ENCODE peak calls at places on chromosomes 4 and X, in four cellular contexts. One of them, this sample, is unnamed.

GRCh38 chr4:40672528-40673522 is 43.2 kb upstream of the RBM47 start:
- DNase-seq in WTC11: peak
- DNase-seq in HepG2: peak
- DNase-seq in K562: peak
- DNase-seq in this sample: no peak

GRCh38 chr4:140103676-140104075 is 50.3 kb downstream of the MAML3 start:
- DNase-seq in WTC11: no peak
- DNase-seq in HepG2: no peak
- DNase-seq in K562: no peak
- DNase-seq in this sample: no peak

GRCh38 chrX:46575991-46576392 is 2.4 kb downstream of the CHST7 start:
- DNase-seq in WTC11: no peak
- DNase-seq in HepG2: peak
- DNase-seq in K562: no peak
- DNase-seq in this sample: no peak

GRCh38 chr4:98658287-98659105 is at the start of gene TSPAN5:
- DNase-seq in WTC11: peak
- DNase-seq in HepG2: peak
- DNase-seq in K562: peak
- DNase-seq in this sample: peak

GRCh38 chrX:1535241-1536041 is 1.5 kb downstream of the P2RY8 start:
- DNase-seq in WTC11: no peak
- DNase-seq in HepG2: no peak
- DNase-seq in K562: no peak
- DNase-seq in this sample: no peak

GRCh38 chrX:44225667-44226066 is 117.8 kb downstream of the EFHC2 start:
- DNase-seq in WTC11: no peak
- DNase-seq in HepG2: no peak
- DNase-seq in K562: no peak
- DNase-seq in this sample: no peak

GRCh38 chrX:65610040-65610439 is 57.4 kb upstream of the MSN start:
- DNase-seq in WTC11: no peak
- DNase-seq in HepG2: no peak
- DNase-seq in K562: no peak
- DNase-seq in this sample: no peak

GRCh38 chr4:74395633-74396032 is 30.7 kb downstream of the EREG start:
- DNase-seq in WTC11: no peak
- DNase-seq in HepG2: no peak
- DNase-seq in K562: no peak
- DNase-seq in this sample: no peak

GRCh38 chr4:80324171-80324570 is 11.4 kb upstream of the CFAP299 start:
- DNase-seq in WTC11: no peak
- DNase-seq in HepG2: no peak
- DNase-seq in K562: no peak
- DNase-seq in this sample: peak

GRCh38 chr4:113090954-113091353 is 41.5 kb downstream of the ANK2 start:
- DNase-seq in WTC11: no peak
- DNase-seq in HepG2: no peak
- DNase-seq in K562: no peak
- DNase-seq in this sample: no peak

GRCh38 chrX:47240619-47241018 is 7.8 kb downstream of the USP11 start:
- DNase-seq in WTC11: no peak
- DNase-seq in HepG2: no peak
- DNase-seq in K562: no peak
- DNase-seq in this sample: no peak

GRCh38 chr4:56466910-56467283 is 520 bp upstream of the SRP72 start:
- DNase-seq in WTC11: no peak
- DNase-seq in HepG2: no peak
- DNase-seq in K562: no peak
- DNase-seq in this sample: no peak

GRCh38 chr4:56469489-56470210 is 2.2 kb downstream of the SRP72 start:
- DNase-seq in WTC11: no peak
- DNase-seq in HepG2: no peak
- DNase-seq in K562: no peak
- DNase-seq in this sample: no peak

GRCh38 chr4:56465599-56466295 is 1.7 kb upstream of the SRP72 start:
- DNase-seq in WTC11: no peak
- DNase-seq in HepG2: no peak
- DNase-seq in K562: no peak
- DNase-seq in this sample: no peak

GRCh38 chr4:56467284-56468096 is at the start of gene SRP72:
- DNase-seq in WTC11: peak
- DNase-seq in HepG2: peak
- DNase-seq in K562: peak
- DNase-seq in this sample: peak

DNA sequence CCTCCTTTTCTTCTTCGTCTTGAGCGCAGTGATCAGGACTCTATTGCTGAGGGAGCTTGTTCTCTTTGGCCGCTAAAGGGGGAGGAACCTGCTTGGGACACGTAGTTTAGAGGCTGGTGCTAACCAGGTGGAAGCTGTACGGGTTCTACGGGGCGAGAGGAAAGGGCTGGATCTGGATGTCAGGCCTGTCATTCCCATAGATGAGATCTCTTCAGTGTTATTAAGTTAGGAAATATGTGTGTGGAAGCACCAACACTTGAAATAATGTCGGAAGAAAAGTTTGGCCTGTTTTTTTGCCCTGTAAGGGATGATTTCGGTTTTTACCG is 643 bp downstream of the SRP72 start:
- DNase-seq in WTC11: peak
- DNase-seq in HepG2: peak
- DNase-seq in K562: peak
- DNase-seq in this sample: peak
- TF ChIP-seq ELF4 in WTC11: no peak
- TF ChIP-seq ELF4 in HepG2: no peak
- TF ChIP-seq ELF4 in K562: no peak
- TF ChIP-seq ELF4 in this sample: no peak

DNA sequence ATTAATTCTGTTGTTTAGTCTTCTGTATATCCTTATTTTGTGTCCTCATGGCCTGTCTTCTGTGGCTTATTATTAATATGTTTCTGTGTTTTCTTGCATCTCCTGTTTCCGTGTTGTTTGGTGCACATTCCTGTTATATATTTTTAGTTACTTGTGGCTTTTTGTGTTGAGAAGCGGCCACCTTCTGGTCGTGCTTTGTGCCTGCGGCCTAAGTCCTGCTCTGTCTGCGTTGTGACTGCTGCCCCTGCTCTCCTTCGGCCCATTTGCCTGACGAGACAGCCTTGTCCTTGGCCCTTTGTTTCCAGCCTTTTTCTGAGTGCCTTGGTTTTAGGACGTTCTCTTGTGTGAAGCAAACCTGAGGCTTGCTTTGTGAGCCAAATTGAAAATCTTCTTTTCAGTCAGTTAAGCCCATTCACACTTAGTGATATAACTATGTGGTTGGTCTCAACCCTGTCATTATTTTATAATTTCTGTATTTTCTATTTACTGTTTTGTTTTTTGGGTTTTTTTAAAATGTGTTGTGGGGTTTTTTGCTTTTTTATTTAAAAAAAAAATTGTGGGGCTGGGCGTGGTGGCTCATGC is 43.8 kb downstream of the TNIP2 start:
- DNase-seq in WTC11: no peak
- DNase-seq in HepG2: no peak
- DNase-seq in K562: peak
- DNase-seq in this sample: no peak
- TF ChIP-seq ELF4 in WTC11: no peak
- TF ChIP-seq ELF4 in HepG2: no peak
- TF ChIP-seq ELF4 in K562: no peak
- TF ChIP-seq ELF4 in this sample: no peak

GRCh38 chr4:114383721-114384120 is 214.9 kb upstream of the UGT8 start:
- DNase-seq in WTC11: no peak
- DNase-seq in HepG2: no peak
- DNase-seq in K562: no peak
- DNase-seq in this sample: no peak
- TF ChIP-seq ELF4 in WTC11: no peak
- TF ChIP-seq ELF4 in HepG2: no peak
- TF ChIP-seq ELF4 in K562: no peak
- TF ChIP-seq ELF4 in this sample: no peak

GRCh38 chr4:100936676-100937390 is 410.5 kb downstream of the PPP3CA start:
- DNase-seq in WTC11: no peak
- DNase-seq in HepG2: no peak
- DNase-seq in K562: no peak
- DNase-seq in this sample: no peak

GRCh38 chr4:100938698-100939097 is 408.6 kb downstream of the PPP3CA start:
- DNase-seq in WTC11: no peak
- DNase-seq in HepG2: no peak
- DNase-seq in K562: no peak
- DNase-seq in this sample: no peak

GRCh38 chr4:100933628-100934027 is 413.7 kb downstream of the PPP3CA start:
- DNase-seq in WTC11: no peak
- DNase-seq in HepG2: no peak
- DNase-seq in K562: no peak
- DNase-seq in this sample: no peak

GRCh38 chr4:100929753-100930152 is 411.9 kb upstream of the EMCN start:
- DNase-seq in WTC11: no peak
- DNase-seq in HepG2: no peak
- DNase-seq in K562: no peak
- DNase-seq in this sample: no peak

GRCh38 chr4:100935090-100935489 is 412.2 kb downstream of the PPP3CA start:
- DNase-seq in WTC11: no peak
- DNase-seq in HepG2: no peak
- DNase-seq in K562: no peak
- DNase-seq in this sample: peak
- TF ChIP-seq ELF4 in WTC11: no peak
- TF ChIP-seq ELF4 in HepG2: no peak
- TF ChIP-seq ELF4 in K562: no peak
- TF ChIP-seq ELF4 in this sample: no peak